ENCODE peak calls at places on chromosomes 13 and 19, in five cellular contexts. X is testis, I is body of pancreas, Z is type B pancreatic cell, F is aorta. L is an unnamed sample.

GRCh38 chr13:100958859-100959258 is 284.3 kb upstream of the TMTC4 start:
- DNase-seq in X (no peak), I (no peak), Z (no peak), F (no peak), L (no peak)

GRCh38 chr19:1250374-1251232 is 2.2 kb downstream of the MIDN start:
- DNase-seq in X (peak), I (peak), Z (no peak), F (no peak), L (no peak)

GRCh38 chr13:109389456-109389855 is 396.9 kb downstream of the IRS2 start:
- DNase-seq in X (no peak), I (no peak), Z (no peak), F (no peak), L (no peak)

GRCh38 chr13:57665471-57665870 is 33.9 kb downstream of the PCDH17 start:
- DNase-seq in X (no peak), I (no peak), Z (no peak), F (no peak), L (no peak)

GRCh38 chr19:4444765-4445741 is 12.5 kb downstream of the UBXN6 start:
- DNase-seq in X (no peak), I (no peak), Z (no peak), F (no peak), L (no peak)

GRCh38 chr13:98478134-98479129 is 98.5 kb downstream of the STK24 start:
- DNase-seq in X (peak), I (no peak), Z (no peak), F (no peak), L (no peak)

GRCh38 chr19:13960863-13961784 is 8.8 kb downstream of the DCAF15 start:
- DNase-seq in X (no peak), I (no peak), Z (no peak), F (peak), L (no peak)

GRCh38 chr19:31350033-31350692 is 927 bp upstream of the TSHZ3 start:
- DNase-seq in X (no peak), I (no peak), Z (no peak), F (peak), L (no peak)

GRCh38 chr13:32984857-32985626 is 31.2 kb upstream of the KL start:
- DNase-seq in X (no peak), I (no peak), Z (no peak), F (no peak), L (no peak)

GRCh38 chr19:9937001-9937411 is 691 bp upstream of the OLFM2 start:
- DNase-seq in X (no peak), I (no peak), Z (no peak), F (no peak), L (no peak)

GRCh38 chr19:5020368-5020767 is 51.5 kb downstream of the KDM4B start:
- DNase-seq in X (no peak), I (no peak), Z (no peak), F (no peak), L (no peak)

GRCh38 chr19:55437410-55437809 is 5.7 kb downstream of the SHISA7 start:
- DNase-seq in X (peak), I (peak), Z (no peak), F (no peak), L (peak)

GRCh38 chr19:498977-499623 is 2.8 kb downstream of the MADCAM1 start:
- DNase-seq in X (no peak), I (no peak), Z (no peak), F (no peak), L (no peak)

GRCh38 chr19:4742717-4743646 is 19.3 kb upstream of the DPP9 start:
- DNase-seq in X (peak), I (no peak), Z (no peak), F (no peak), L (no peak)

GRCh38 chr19:54905908-54906511 is at the start of gene NCR1:
- DNase-seq in X (no peak), I (no peak), Z (no peak), F (peak), L (no peak)

GRCh38 chr19:30136591-30136990 is 194.6 kb downstream of the URI1 start:
- DNase-seq in X (no peak), I (no peak), Z (no peak), F (no peak), L (no peak)

GRCh38 chr19:19602713-19603320 is 15.7 kb downstream of the PBX4 start:
- DNase-seq in X (no peak), I (no peak), Z (no peak), F (no peak), L (no peak)

GRCh38 chr13:21014666-21015170 is 46.7 kb downstream of the LATS2 start:
- DNase-seq in X (no peak), I (no peak), Z (no peak), F (no peak), L (no peak)

L was measured in G401.